ENCODE peak calls at places on chromosome 1, in seven cellular contexts. I is glomerular endothelial cell; H is midbrain; Q is ecto neural progenitor cell; O is CD8-positive, alpha-beta memory T cell; R is GM06990; J is HFF-Myc. E is an unnamed sample.

GRCh38 chr1:210654176-210654786 is 325.6 kb downstream of the HHAT start:
- DNase-seq in O (no peak), J (no peak), I (no peak), Q (no peak), R (no peak), H (no peak), E (no peak)

GRCh38 chr1:198117267-198117666 is 39.5 kb upstream of the NEK7 start:
- DNase-seq in I (no peak), R (no peak), Q (no peak), J (no peak), O (no peak), H (no peak), E (no peak)

GRCh38 chr1:10803971-10804820 is 7.8 kb upstream of the CASZ1 start:
- DNase-seq in R (no peak), H (no peak), O (no peak), Q (no peak), I (no peak), J (no peak), E (no peak)

GRCh38 chr1:31064685-31065309 is 720 bp downstream of the PUM1 start:
- DNase-seq in I (no peak), O (peak; percentile 66), R (no peak), Q (no peak), H (peak; percentile 64), J (no peak), E (no peak)

GRCh38 chr1:37892151-37893047 is 33.0 kb upstream of the MTF1 start:
- DNase-seq in O (no peak), J (no peak), R (no peak), I (no peak), H (no peak), Q (no peak), E (no peak)

GRCh38 chr1:236677641-236678235 is 8.6 kb upstream of the ACTN2 start:
- DNase-seq in I (no peak), Q (no peak), O (no peak), R (no peak), J (no peak), H (no peak), E (no peak)

GRCh38 chr1:17527036-17527914 is 12.2 kb upstream of the ARHGEF10L start:
- DNase-seq in I (no peak), R (no peak), Q (no peak), H (peak; percentile 34), O (no peak), J (no peak), E (no peak)

GRCh38 chr1:160550572-160551034 is 27.5 kb upstream of the SLAMF6 start:
- DNase-seq in J (no peak), I (no peak), R (no peak), Q (no peak), O (peak; percentile 39), H (no peak), E (peak; percentile 25)

E was measured in CD8-positive, alpha-beta T cell.